ENCODE peak calls at places on chromosomes 11 and 22, in ten cellular contexts. Q is germinal center; R is NCI-H2081; N is T-cell; I is NT2/D1; V is stimulated activated CD4-positive, alpha-beta T cell treated with anti-CD3 and anti-CD28 coated beads, Interleukin-2, amount 100 ng/mL, for 48 hours; G is activated naive CD4-positive, alpha-beta T cell; C is GM03348; K is fibroblast of the conjunctiva; U is iris pigment epithelial cell. S is an unnamed sample.

GRCh38 chr11:83573097-83573496 is 286.9 kb upstream of the CCDC90B start:
- DNase-seq in I (no peak), V (no peak), R (no peak), N (no peak), K (no peak), C (peak), Q (no peak), U (peak), G (no peak), S (no peak)

GRCh38 chr22:17576475-17576874 is 13.2 kb downstream of the SLC25A18 start:
- DNase-seq in V (no peak), K (peak), C (peak), N (no peak), G (no peak), R (peak), I (no peak), U (peak), Q (no peak), S (no peak)

GRCh38 chr11:8384199-8384821 is 120.6 kb upstream of the LMO1 start:
- DNase-seq in R (no peak), U (peak), I (no peak), N (no peak), V (no peak), G (no peak), K (no peak), Q (no peak), C (no peak), S (no peak)

GRCh38 chr11:118051136-118051610 is 25.7 kb upstream of the TMPRSS4 start:
- DNase-seq in I (no peak), K (no peak), U (no peak), G (peak), Q (no peak), C (no peak), V (no peak), N (no peak), R (no peak), S (no peak)

GRCh38 chr22:49518436-49518970 is 309.2 kb downstream of the BRD1 start:
- DNase-seq in V (no peak), G (no peak), N (no peak), Q (no peak), I (no peak), R (no peak), K (no peak), U (no peak), C (no peak), S (no peak)

GRCh38 chr11:120539681-120540369 is 28.3 kb downstream of the GRIK4 start:
- DNase-seq in N (no peak), K (no peak), R (peak), C (peak), Q (no peak), I (no peak), V (no peak), U (peak), G (no peak), S (no peak)

GRCh38 chr11:36266767-36267166 is 22.5 kb downstream of the COMMD9 start:
- DNase-seq in N (no peak), V (no peak), I (no peak), K (no peak), R (no peak), G (no peak), Q (no peak), C (no peak), U (no peak), S (no peak)

GRCh38 chr11:2199466-2200341 is 28.1 kb upstream of the TH start:
- DNase-seq in U (no peak), R (no peak), Q (no peak), N (no peak), I (no peak), C (no peak), V (no peak), K (no peak), G (no peak), S (no peak)

GRCh38 chr11:47186937-47187681 is 875 bp upstream of the PACSIN3 start:
- DNase-seq in K (no peak), R (no peak), I (no peak), C (peak), Q (peak), G (peak), U (peak), N (no peak), V (peak), S (peak)

GRCh38 chr11:9760180-9760550 is 96.3 kb downstream of the SWAP70 start:
- DNase-seq in G (no peak), I (no peak), U (peak), R (no peak), N (no peak), K (peak), Q (no peak), C (peak), V (no peak), S (no peak)

GRCh38 chr11:68020575-68020974 is 9.9 kb upstream of the NDUFS8 start:
- DNase-seq in R (no peak), V (no peak), Q (no peak), K (no peak), C (peak), G (no peak), I (no peak), N (no peak), U (no peak), S (no peak)

GRCh38 chr22:20422965-20423635 is 14.5 kb downstream of the SCARF2 start:
- DNase-seq in I (no peak), C (peak), V (no peak), Q (no peak), G (no peak), U (no peak), R (no peak), N (no peak), K (no peak), S (no peak)

GRCh38 chr11:74720596-74721478 is 10.4 kb downstream of the CHRDL2 start:
- DNase-seq in G (no peak), K (no peak), U (peak), R (no peak), I (no peak), C (peak), Q (no peak), V (no peak), N (no peak), S (no peak)

GRCh38 chr11:47946682-47947575 is 33.4 kb upstream of the PTPRJ start:
- DNase-seq in R (no peak), V (no peak), C (peak), G (no peak), N (no peak), U (peak), K (peak), I (no peak), Q (no peak), S (no peak)

GRCh38 chr22:30934053-30934452 is 34.5 kb downstream of the MORC2 start:
- DNase-seq in Q (no peak), K (no peak), V (no peak), U (no peak), N (no peak), C (no peak), G (no peak), R (no peak), I (no peak), S (no peak)

GRCh38 chr11:62556872-62557631 is 10.4 kb upstream of the AHNAK start:
- DNase-seq in N (no peak), R (no peak), C (no peak), U (no peak), Q (no peak), G (no peak), I (no peak), V (no peak), K (no peak), S (no peak)

GRCh38 chr11:4641501-4641900 is 2.3 kb upstream of the OR51E1 start:
- DNase-seq in I (no peak), N (no peak), Q (no peak), V (no peak), C (no peak), R (no peak), U (no peak), G (no peak), K (no peak), S (no peak)

S was measured in effector memory CD8-positive, alpha-beta T cell.